ENCODE peak calls at places on chromosomes 13 and 19, in nine cellular contexts. Y is AG09319, D is left ventricle myocardium inferior, M is mammary epithelial cell, O is PC-9, F is tibial nerve, G is thoracic aorta, W is left lung, P is vagina. S is an unnamed sample.

GRCh38 chr19:46731007-46731501 is 14.1 kb upstream of the PRKD2 start:
- DNase-seq in Y (peak), D (no peak), M (peak), O (peak), F (no peak), G (no peak), W (peak), P (no peak), S (no peak)

GRCh38 chr19:18429717-18430416 is 8.1 kb downstream of the ISYNA1 start:
- DNase-seq in Y (no peak), D (no peak), M (no peak), O (no peak), F (no peak), G (no peak), W (no peak), P (no peak), S (no peak)

GRCh38 chr19:12792048-12792852 is 964 bp downstream of the JUNB start:
- DNase-seq in Y (no peak), D (peak), M (peak), O (peak), F (no peak), G (no peak), W (peak), P (no peak), S (no peak)

GRCh38 chr19:47257411-47258169 is 1.3 kb downstream of the CCDC9 start:
- DNase-seq in Y (no peak), D (no peak), M (no peak), O (no peak), F (no peak), G (no peak), W (no peak), P (no peak), S (no peak)

GRCh38 chr13:98468352-98468751 is 108.6 kb downstream of the STK24 start:
- DNase-seq in Y (no peak), D (no peak), M (no peak), O (no peak), F (no peak), G (no peak), W (no peak), P (no peak), S (no peak)

GRCh38 chr13:112959206-112959605 is 9.8 kb upstream of the MCF2L start:
- DNase-seq in Y (no peak), D (peak), M (no peak), O (no peak), F (no peak), G (no peak), W (no peak), P (no peak), S (no peak)

GRCh38 chr13:99063952-99064351 is 86.1 kb upstream of the DOCK9 start:
- DNase-seq in Y (no peak), D (no peak), M (no peak), O (no peak), F (no peak), G (no peak), W (no peak), P (no peak), S (peak)

GRCh38 chr13:112759053-112759452 is 69.2 kb downstream of the ATP11A start:
- DNase-seq in Y (no peak), D (no peak), M (no peak), O (no peak), F (no peak), G (no peak), W (no peak), P (no peak), S (no peak)

GRCh38 chr19:3692141-3693029 is 7.9 kb downstream of the PIP5K1C start:
- DNase-seq in Y (no peak), D (no peak), M (no peak), O (no peak), F (no peak), G (no peak), W (no peak), P (no peak), S (no peak)

GRCh38 chr13:112747256-112747655 is 57.4 kb downstream of the ATP11A start:
- DNase-seq in Y (no peak), D (no peak), M (no peak), O (no peak), F (no peak), G (no peak), W (no peak), P (no peak), S (no peak)

GRCh38 chr19:2607712-2608601 is 94.5 kb downstream of the GNG7 start:
- DNase-seq in Y (no peak), D (no peak), M (no peak), O (no peak), F (no peak), G (no peak), W (no peak), P (no peak), S (peak)

GRCh38 chr19:46118136-46118535 is 6.4 kb downstream of the IGFL3 start:
- DNase-seq in Y (no peak), D (no peak), M (peak), O (peak), F (no peak), G (no peak), W (no peak), P (no peak), S (no peak)

GRCh38 chr19:2627855-2628254 is 74.6 kb downstream of the GNG7 start:
- DNase-seq in Y (no peak), D (no peak), M (peak), O (peak), F (no peak), G (no peak), W (no peak), P (no peak), S (no peak)

GRCh38 chr13:114120486-114121430 is 11.7 kb downstream of the RASA3 start:
- DNase-seq in Y (no peak), D (no peak), M (no peak), O (no peak), F (no peak), G (no peak), W (no peak), P (no peak), S (no peak)

GRCh38 chr19:55626350-55626749 is 2.0 kb upstream of the ZNF784 start:
- DNase-seq in Y (no peak), D (no peak), M (no peak), O (peak), F (no peak), G (no peak), W (no peak), P (no peak), S (no peak)

GRCh38 chr13:48562296-48563066 is 29.6 kb upstream of the RCBTB2 start:
- DNase-seq in Y (no peak), D (no peak), M (peak), O (no peak), F (no peak), G (no peak), W (no peak), P (no peak), S (peak)

GRCh38 chr13:109727251-109727650 is 59.1 kb downstream of the IRS2 start:
- DNase-seq in Y (no peak), D (no peak), M (no peak), O (no peak), F (no peak), G (no peak), W (no peak), P (peak), S (no peak)

GRCh38 chr13:110507678-110508381 is 53.7 kb downstream of the RAB20 start:
- DNase-seq in Y (no peak), D (peak), M (no peak), O (peak), F (no peak), G (no peak), W (no peak), P (no peak), S (no peak)

GRCh38 chr13:59269476-59269875 is 894.3 kb downstream of the DIAPH3 start:
- DNase-seq in Y (peak), D (no peak), M (peak), O (no peak), F (no peak), G (no peak), W (no peak), P (no peak), S (no peak)

GRCh38 chr13:103161476-103161875 is 95.3 kb upstream of the SLC10A2 start:
- DNase-seq in Y (no peak), D (no peak), M (peak), O (no peak), F (no peak), G (no peak), W (no peak), P (no peak), S (no peak)

GRCh38 chr19:10878253-10878652 is 6.9 kb downstream of the CARM1 start:
- DNase-seq in Y (no peak), D (no peak), M (no peak), O (no peak), F (no peak), G (no peak), W (no peak), P (no peak), S (peak)

GRCh38 chr13:93690139-93690538 is 463.5 kb downstream of the GPC6 start:
- DNase-seq in Y (no peak), D (no peak), M (no peak), O (no peak), F (no peak), G (no peak), W (no peak), P (no peak), S (no peak)

GRCh38 chr19:52343548-52343947 is 7.5 kb downstream of the ZNF610 start:
- DNase-seq in Y (no peak), D (peak), M (no peak), O (no peak), F (no peak), G (no peak), W (peak), P (no peak), S (peak)

GRCh38 chr19:40317338-40317737 is 30.9 kb downstream of the C19orf47 start:
- DNase-seq in Y (no peak), D (no peak), M (no peak), O (no peak), F (no peak), G (no peak), W (no peak), P (no peak), S (no peak)
- TF ChIP-seq CTCF in Y (no peak), D (no peak), M (no peak), O (no peak), F (no peak), G (no peak), W (no peak), P (no peak), S (no peak)

DNA sequence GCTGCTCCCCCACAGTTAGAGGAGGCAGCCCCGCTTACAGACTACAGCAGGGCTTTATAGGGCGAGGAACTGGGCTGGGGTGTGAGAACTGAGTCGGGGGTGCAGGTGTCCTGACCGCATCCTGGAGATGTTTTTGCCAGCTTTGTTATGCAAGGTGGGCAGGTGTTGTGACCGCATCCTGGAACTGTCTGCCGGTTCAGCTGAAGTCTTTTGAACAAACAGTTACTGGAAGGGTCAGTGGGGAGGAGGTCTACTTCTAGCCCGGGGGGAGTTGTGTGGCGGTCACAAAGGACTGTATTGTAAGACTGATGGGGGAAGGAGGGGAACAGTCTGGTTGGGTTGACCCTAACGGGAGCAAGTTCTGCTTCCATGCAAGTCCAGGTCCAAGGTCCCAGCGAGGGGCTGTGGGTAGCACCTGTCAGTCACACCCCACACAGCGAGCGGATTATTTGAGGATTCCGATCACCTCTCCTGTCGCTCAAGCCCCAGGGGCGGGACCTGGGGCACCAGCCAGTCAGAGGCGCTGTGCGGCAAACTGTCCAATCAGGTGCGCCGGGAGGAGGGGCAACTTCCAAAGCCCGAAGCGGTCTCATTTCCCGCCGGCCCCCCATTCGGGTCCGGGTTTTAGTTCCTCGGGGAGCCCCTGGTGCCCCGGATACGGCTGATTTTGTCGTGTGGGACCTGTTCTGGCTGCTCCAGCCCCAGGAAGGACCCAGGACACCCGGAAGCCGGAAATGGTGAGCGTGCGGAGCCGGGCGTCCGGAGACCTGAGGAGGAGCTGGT is at the start of gene ZNF101:
- DNase-seq in Y (peak), D (peak), M (peak), O (peak), F (peak), G (peak), W (peak), P (no peak), S (peak)
- TF ChIP-seq CTCF in Y (no peak), D (no peak), M (no peak), O (no peak), F (no peak), G (no peak), W (no peak), P (no peak), S (no peak)

GRCh38 chr13:76505437-76505836 is 380.8 kb downstream of the KCTD12 start:
- DNase-seq in Y (no peak), D (no peak), M (no peak), O (no peak), F (no peak), G (no peak), W (no peak), P (no peak), S (no peak)

GRCh38 chr13:76500894-76501293 is 385.3 kb downstream of the KCTD12 start:
- DNase-seq in Y (no peak), D (no peak), M (no peak), O (no peak), F (no peak), G (no peak), W (no peak), P (no peak), S (no peak)

DNA sequence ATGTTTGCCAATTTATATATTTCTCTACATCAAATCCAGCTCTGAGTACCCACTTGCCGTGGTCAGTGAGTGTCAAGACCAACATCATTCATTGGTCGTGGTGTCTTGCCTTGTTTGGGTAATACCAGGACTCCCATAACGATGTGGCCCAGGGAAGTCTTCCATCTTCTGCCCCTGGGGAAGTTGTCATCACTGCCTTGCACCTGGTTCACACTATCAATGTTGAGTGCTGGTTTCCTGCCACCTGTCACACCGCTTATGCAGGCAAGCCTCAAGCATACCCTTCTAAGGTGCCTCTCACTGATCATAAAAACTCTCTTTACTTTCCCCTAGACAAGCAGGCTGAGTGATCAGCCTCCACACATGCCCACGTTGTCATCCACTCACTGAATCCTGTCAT is 382.4 kb downstream of the KCTD12 start:
- DNase-seq in Y (no peak), D (no peak), M (no peak), O (no peak), F (no peak), G (no peak), W (no peak), P (no peak), S (no peak)
- TF ChIP-seq CTCF in Y (no peak), D (no peak), M (no peak), O (no peak), F (no peak), G (no peak), W (no peak), P (no peak), S (no peak)

GRCh38 chr13:78689011-78689410 is 30.1 kb upstream of the OBI1 start:
- DNase-seq in Y (no peak), D (no peak), M (no peak), O (no peak), F (no peak), G (no peak), W (no peak), P (no peak), S (no peak)
- TF ChIP-seq CTCF in Y (no peak), D (peak), M (no peak), O (no peak), F (no peak), G (no peak), W (no peak), P (no peak), S (peak)

DNA sequence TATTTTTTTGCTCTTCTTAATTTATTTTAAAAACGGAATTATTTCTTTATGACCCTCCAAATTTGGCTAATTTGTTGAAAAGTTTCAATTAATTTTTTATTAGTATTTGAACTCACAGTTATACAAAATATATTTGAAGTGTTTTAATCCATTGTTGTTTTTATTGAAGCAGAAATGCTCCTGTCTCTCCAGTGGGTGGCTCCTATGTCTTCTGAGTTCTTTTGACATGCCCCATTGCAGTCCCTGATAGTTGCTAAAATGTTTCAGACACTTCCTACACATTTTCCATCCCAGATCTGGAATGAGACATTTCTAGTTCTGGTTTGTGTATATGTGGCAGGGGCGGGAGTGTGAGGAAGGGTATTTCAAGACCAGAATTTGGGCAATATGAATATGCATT is 579.4 kb upstream of the PRR20A start:
- DNase-seq in Y (no peak), D (no peak), M (no peak), O (no peak), F (no peak), G (no peak), W (no peak), P (no peak), S (no peak)
- TF ChIP-seq CTCF in Y (no peak), D (no peak), M (no peak), O (peak), F (no peak), G (no peak), W (no peak), P (no peak), S (no peak)

GRCh38 chr13:29733069-29733700 is 117.2 kb downstream of the UBL3 start:
- DNase-seq in Y (no peak), D (no peak), M (peak), O (peak), F (no peak), G (no peak), W (peak), P (no peak), S (no peak)

GRCh38 chr13:29730253-29730652 is 120.2 kb downstream of the UBL3 start:
- DNase-seq in Y (no peak), D (no peak), M (no peak), O (no peak), F (no peak), G (no peak), W (no peak), P (no peak), S (no peak)
- TF ChIP-seq CTCF in Y (no peak), D (no peak), M (peak), O (peak), F (no peak), G (no peak), W (no peak), P (no peak), S (no peak)

S was measured in GM10248.